ENCODE peak calls at places on chromosomes 5 and 9, in nine cellular contexts. J is endothelial cell of umbilical vein, R is PC-3, A is mammary epithelial cell, M is A673, X is neural progenitor cell, N is tibial artery, O is heart right ventricle, E is body of pancreas. W is an unnamed sample. For H3K9me3 and H3K36me3, the result is how much of the 10 kb centered on the place peaks cover.

GRCh38 chr9:120424248-120424647 is 155.7 kb downstream of the CDK5RAP2 start:
- DNase-seq in X (no peak), E (no peak), A (peak), R (peak), O (no peak), N (no peak), M (no peak), J (no peak), W (no peak)

GRCh38 chr5:147208134-147208533 is 26.7 kb upstream of the STK32A start:
- DNase-seq in O (no peak), M (no peak), A (no peak), N (no peak), R (peak), J (no peak), E (no peak), X (no peak), W (no peak)

GRCh38 chr5:91235194-91235793 is 147.8 kb downstream of the ARRDC3 start:
- DNase-seq in N (no peak), M (no peak), X (no peak), R (no peak), A (no peak), J (peak), O (no peak), E (no peak), W (no peak)

GRCh38 chr5:12985142-12985541 is 959.3 kb downstream of the DNAH5 start:
- DNase-seq in O (no peak), M (no peak), A (no peak), N (no peak), E (no peak), J (no peak), R (no peak), X (no peak), W (no peak)

GRCh38 chr5:174425271-174425963 is 299.0 kb upstream of the MSX2 start:
- DNase-seq in N (no peak), O (no peak), M (no peak), J (no peak), X (no peak), R (no peak), E (no peak), A (peak), W (no peak)

GRCh38 chr9:121350993-121351561 is 19.0 kb downstream of the STOM start:
- DNase-seq in J (peak), N (peak), X (no peak), R (peak), A (peak), E (peak), O (peak), M (peak), W (peak)

GRCh38 chr5:148455055-148455675 is 71.4 kb downstream of the FBXO38 start:
- DNase-seq in O (no peak), E (no peak), N (no peak), J (no peak), R (no peak), X (no peak), A (no peak), M (no peak), W (no peak)

GRCh38 chr9:98520221-98520920 is 188.4 kb downstream of the GABBR2 start:
- DNase-seq in X (no peak), O (no peak), A (no peak), M (no peak), J (peak), E (no peak), R (no peak), N (no peak), W (peak)

GRCh38 chr9:113669523-113670115 is 206.1 kb downstream of the RGS3 start:
- DNase-seq in X (no peak), N (no peak), A (no peak), M (no peak), E (no peak), R (no peak), O (no peak), J (no peak), W (no peak)

GRCh38 chr5:20514145-20514544 is 526.1 kb upstream of the CDH18 start:
- DNase-seq in E (no peak), J (no peak), M (no peak), X (no peak), R (peak), O (no peak), A (no peak), N (no peak), W (no peak)

GRCh38 chr5:52999357-52999949 is 10.3 kb downstream of the ITGA2 start:
- DNase-seq in O (no peak), R (no peak), J (no peak), X (no peak), N (no peak), M (no peak), E (no peak), A (peak), W (no peak)

GRCh38 chr5:157748740-157749461 is 5.4 kb downstream of the LSM11 start:
- DNase-seq in E (no peak), N (no peak), O (no peak), X (no peak), A (peak), J (no peak), R (peak), M (no peak), W (no peak)

GRCh38 chr5:68962632-68963484 is 131.0 kb upstream of the SLC30A5 start:
- DNase-seq in X (peak), O (peak), R (peak), M (peak), N (peak), E (peak), A (peak), J (peak), W (peak)

GRCh38 chr5:111772456-111772855 is 15.5 kb upstream of the NREP start:
- DNase-seq in R (peak), M (peak), E (no peak), J (no peak), O (no peak), X (peak), A (no peak), N (no peak), W (no peak)

GRCh38 chr5:168059111-168059510 is 232.3 kb upstream of the WWC1 start:
- DNase-seq in X (no peak), J (no peak), M (peak), R (no peak), E (no peak), A (no peak), N (no peak), O (no peak), W (no peak)

GRCh38 chr5:145429170-145429569 is 406.0 kb downstream of the PRELID2 start:
- DNase-seq in J (no peak), O (no peak), A (no peak), M (no peak), R (no peak), N (no peak), E (no peak), X (no peak), W (no peak)

GRCh38 chr5:120122711-120123110 is 341.4 kb upstream of the PRR16 start:
- DNase-seq in X (no peak), E (no peak), N (no peak), J (no peak), A (peak), M (no peak), R (no peak), O (no peak), W (no peak)

GRCh38 chr5:171667341-171668096 is 118.1 kb upstream of the SMIM23 start:
- DNase-seq in O (peak), R (no peak), X (peak), E (peak), A (peak), J (peak), M (no peak), N (peak), W (peak)

GRCh38 chr5:39459091-39459490 is 34.3 kb upstream of the DAB2 start:
- DNase-seq in A (no peak), R (no peak), M (no peak), N (no peak), X (no peak), J (no peak), O (no peak), E (no peak), W (no peak)

DNA sequence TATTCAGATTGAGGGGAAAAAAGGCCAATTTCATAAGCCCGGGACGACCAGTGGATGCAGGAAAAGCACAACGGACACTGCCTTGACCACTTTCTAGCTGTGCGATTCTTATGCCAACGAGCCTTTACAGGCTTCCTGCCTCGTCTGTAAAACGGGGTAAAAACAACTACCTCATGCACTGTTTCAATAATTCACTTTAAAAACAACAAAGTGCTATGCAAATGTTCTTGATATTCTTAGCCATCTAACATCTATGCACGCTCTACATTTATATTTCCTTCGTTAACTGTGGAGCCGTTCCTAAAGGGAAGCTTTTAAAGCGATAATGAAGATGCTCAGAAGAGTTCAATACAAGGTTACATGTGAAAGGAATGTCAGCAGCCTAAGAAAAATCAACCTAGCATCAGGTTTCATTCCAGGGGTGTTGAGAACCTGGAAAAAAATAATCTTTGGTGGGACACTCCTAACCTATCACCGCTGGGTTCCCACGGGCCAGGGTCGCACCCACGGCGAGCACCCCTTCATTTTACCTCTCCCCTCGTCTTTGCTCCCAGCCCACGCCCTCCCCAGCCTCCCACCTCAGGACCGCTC is 995 bp downstream of the ARSB start:
- DNase-seq in X (peak), O (no peak), E (no peak), R (peak), M (peak), A (no peak), J (peak), N (no peak), W (no peak)
- TF ChIP-seq CTCF in X (no peak), O (no peak), E (no peak), R (no peak), M (no peak), A (no peak), J (no peak), N (no peak), W (no peak)

DNA sequence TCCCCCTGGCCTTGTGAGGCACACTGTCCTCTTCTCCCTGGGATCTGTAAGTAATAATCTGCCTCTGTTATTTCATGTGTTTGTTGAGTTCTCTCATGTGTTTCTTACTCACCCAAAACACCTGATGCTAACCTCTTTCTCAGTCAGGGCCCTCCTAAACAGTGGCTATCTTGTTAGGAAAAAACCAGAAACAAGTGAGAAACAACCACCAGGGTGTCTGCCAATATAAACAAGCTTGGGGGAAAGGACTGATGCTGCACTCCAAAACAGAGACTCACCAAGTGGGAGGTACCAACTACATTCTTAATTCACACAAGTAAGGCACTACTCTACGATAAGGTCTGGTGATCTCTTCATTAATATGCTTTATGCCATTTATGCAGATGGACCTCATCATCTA is 564.4 kb downstream of the SEMA5A start:
- DNase-seq in M (no peak), J (no peak), O (no peak), A (peak), R (no peak), X (no peak), N (no peak), E (no peak), W (no peak)
- H3K9me3 ChIP-seq in M (under half), J (under half), O (under half), A (under half), R (under half), X (under half), N (under half), E (under half), W (under half)

DNA sequence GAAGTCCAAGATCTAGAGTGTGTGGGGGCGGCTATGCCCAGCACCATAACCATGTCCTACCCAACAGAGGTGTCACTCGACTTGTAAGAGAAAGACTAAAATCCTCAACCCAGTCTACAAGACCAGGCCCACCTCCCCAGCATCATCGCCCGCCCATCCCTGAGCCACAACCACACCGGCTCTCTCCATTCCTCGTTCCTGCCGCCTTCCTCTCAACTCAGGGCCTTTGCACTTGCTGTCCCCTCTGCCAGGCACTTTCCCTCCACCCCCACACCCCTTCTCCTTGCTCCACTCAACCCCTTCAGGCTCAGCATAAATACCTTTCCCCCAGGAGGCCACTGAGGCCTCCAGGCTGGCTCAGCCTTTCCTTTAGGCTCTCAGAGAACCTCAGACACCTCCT is 69.3 kb downstream of the PAX5 start:
- DNase-seq in E (no peak), J (no peak), M (no peak), R (no peak), O (no peak), A (no peak), X (no peak), N (no peak), W (no peak)
- H3K36me3 ChIP-seq in E (under half), J (under half), M (under half), R (under half), O (under half), A (under half), X (under half), N (under half), W (under half)

DNA sequence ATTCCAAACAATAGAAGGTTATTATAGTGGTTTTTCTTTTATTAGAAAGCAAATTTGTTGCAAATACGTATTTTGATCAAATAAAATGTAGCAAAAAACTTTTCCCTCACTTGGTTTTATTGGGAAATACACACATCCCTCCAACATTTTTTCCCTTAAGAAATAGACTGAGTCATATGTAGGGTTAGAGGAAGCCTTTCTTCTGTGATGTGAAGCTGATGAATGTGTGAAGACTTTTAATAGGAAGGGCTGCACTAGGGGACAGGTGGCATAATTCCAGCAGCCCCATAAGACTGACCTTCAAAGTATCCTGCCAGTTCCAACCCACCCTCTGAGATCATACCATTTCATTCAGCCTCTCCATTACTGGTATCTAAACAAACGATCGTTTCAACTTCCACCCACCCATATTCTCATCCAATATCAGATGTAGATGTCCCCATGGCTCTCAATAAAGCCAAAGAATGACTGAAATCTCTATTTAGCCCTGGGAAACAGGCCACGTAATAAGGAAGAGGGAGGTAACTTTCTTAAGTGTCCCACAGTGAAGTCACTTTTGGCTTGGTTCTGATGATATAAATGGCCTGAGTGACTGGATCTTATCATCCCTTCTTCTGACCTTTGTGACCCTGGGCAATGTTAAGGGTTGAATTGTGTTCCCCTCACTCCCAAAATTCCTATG is 64.7 kb upstream of the LPAR1 start:
- DNase-seq in J (no peak), O (no peak), R (no peak), N (no peak), E (no peak), A (no peak), X (no peak), M (no peak), W (no peak)
- TF ChIP-seq CTCF in J (no peak), O (no peak), R (no peak), N (no peak), E (no peak), A (no peak), X (no peak), M (no peak), W (no peak)

GRCh38 chr5:133789428-133789827 is 177.1 kb upstream of the FSTL4 start:
- DNase-seq in O (no peak), R (no peak), J (no peak), A (no peak), E (no peak), X (no peak), N (no peak), M (no peak), W (no peak)
- H3K9me3 ChIP-seq in O (under half), R (under half), J (under half), A (under half), E (under half), X (under half), N (under half), M (under half), W (under half)

GRCh38 chr5:112776301-112776856 is 38.7 kb downstream of the APC start:
- DNase-seq in O (no peak), J (no peak), X (no peak), A (peak), N (no peak), E (no peak), R (peak), M (no peak), W (no peak)

GRCh38 chr5:112784726-112785125 is 47.0 kb downstream of the APC start:
- DNase-seq in A (no peak), X (no peak), J (no peak), R (no peak), N (no peak), E (no peak), M (no peak), O (no peak), W (no peak)

GRCh38 chr5:112779531-112779930 is 41.8 kb downstream of the APC start:
- DNase-seq in A (peak), R (peak), O (no peak), J (no peak), M (no peak), X (no peak), N (no peak), E (no peak), W (no peak)
- H3K36me3 ChIP-seq in A (under half), R (under half), O (half or more), J (under half), M (under half), X (under half), N (under half), E (under half), W (under half)

GRCh38 chr9:77488439-77489126 is 159.5 kb downstream of the GNA14 start:
- DNase-seq in J (peak), O (no peak), E (no peak), N (no peak), A (no peak), M (peak), X (peak), R (peak), W (no peak)
- TF ChIP-seq CTCF in J (peak), O (peak), E (peak), N (no peak), A (peak), M (peak), X (peak), R (peak), W (no peak)

DNA sequence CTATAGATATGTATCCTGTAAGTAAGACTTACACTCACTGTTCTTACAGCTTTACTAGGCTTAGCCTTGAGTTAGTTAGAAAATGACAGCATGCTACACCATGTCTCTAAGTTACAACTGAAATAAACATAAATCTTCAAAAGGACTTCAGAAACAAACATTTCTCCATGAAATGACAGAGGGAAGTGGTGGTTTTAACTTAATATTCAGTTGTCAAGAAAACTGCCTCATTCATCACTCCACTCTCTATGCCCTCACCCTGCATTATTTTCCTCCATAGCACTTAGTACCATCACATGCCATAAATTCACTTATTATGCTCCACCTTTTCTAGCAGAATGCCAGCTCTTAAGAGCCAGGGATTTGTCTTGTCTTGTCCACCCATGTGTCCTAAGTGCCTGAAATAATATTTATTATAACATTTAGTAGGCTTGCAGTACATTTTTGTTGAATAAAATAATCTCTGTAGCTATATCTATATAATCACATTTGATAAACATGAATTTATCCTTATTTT is 401.2 kb downstream of the RAB3C start:
- DNase-seq in R (no peak), N (no peak), X (no peak), M (no peak), A (no peak), O (no peak), J (no peak), E (no peak), W (no peak)
- H3K9me3 ChIP-seq in R (under half), N (under half), X (under half), M (under half), A (under half), O (under half), J (under half), E (under half), W (under half)